ENCODE peak calls at places on chromosomes 4 and X, in seven cellular contexts. One of them, this sample, is unnamed.

GRCh38 chrX:125436855-125437254 is 117.2 kb downstream of the TEX13C start:
- DNase-seq in astrocyte of the cerebellum: no peak
- DNase-seq in activated CD4-positive, alpha-beta memory T cell treated with anti-CD3 and anti-CD28 coated beads, Interleukin-2, amount 10 ng/mL, durations not matched to agents 7 days and 5 days: no peak
- DNase-seq in kidney glomerular epithelial cell: no peak
- DNase-seq in T-helper 1 cell: no peak
- DNase-seq in dorsolateral prefrontal cortex: no peak
- DNase-seq in fibroblast of lung: no peak
- DNase-seq in this sample: no peak

GRCh38 chr4:161799687-161800086 is 364.1 kb downstream of the FSTL5 start:
- DNase-seq in astrocyte of the cerebellum: no peak
- DNase-seq in activated CD4-positive, alpha-beta memory T cell treated with anti-CD3 and anti-CD28 coated beads, Interleukin-2, amount 10 ng/mL, durations not matched to agents 7 days and 5 days: no peak
- DNase-seq in kidney glomerular epithelial cell: no peak
- DNase-seq in T-helper 1 cell: no peak
- DNase-seq in dorsolateral prefrontal cortex: no peak
- DNase-seq in fibroblast of lung: peak
- DNase-seq in this sample: no peak

GRCh38 chr4:139015269-139015947 is at the start of gene NOCT:
- DNase-seq in astrocyte of the cerebellum: peak
- DNase-seq in activated CD4-positive, alpha-beta memory T cell treated with anti-CD3 and anti-CD28 coated beads, Interleukin-2, amount 10 ng/mL, durations not matched to agents 7 days and 5 days: peak
- DNase-seq in kidney glomerular epithelial cell: peak
- DNase-seq in T-helper 1 cell: peak
- DNase-seq in dorsolateral prefrontal cortex: peak
- DNase-seq in fibroblast of lung: peak
- DNase-seq in this sample: peak

GRCh38 chr4:94813221-94813620 is 55.5 kb downstream of the BMPR1B start:
- DNase-seq in astrocyte of the cerebellum: no peak
- DNase-seq in activated CD4-positive, alpha-beta memory T cell treated with anti-CD3 and anti-CD28 coated beads, Interleukin-2, amount 10 ng/mL, durations not matched to agents 7 days and 5 days: no peak
- DNase-seq in kidney glomerular epithelial cell: no peak
- DNase-seq in T-helper 1 cell: no peak
- DNase-seq in dorsolateral prefrontal cortex: no peak
- DNase-seq in fibroblast of lung: no peak
- DNase-seq in this sample: no peak

GRCh38 chrX:133681416-133681815 is 266.1 kb upstream of the GPC4 start:
- DNase-seq in astrocyte of the cerebellum: no peak
- DNase-seq in activated CD4-positive, alpha-beta memory T cell treated with anti-CD3 and anti-CD28 coated beads, Interleukin-2, amount 10 ng/mL, durations not matched to agents 7 days and 5 days: no peak
- DNase-seq in kidney glomerular epithelial cell: no peak
- DNase-seq in T-helper 1 cell: no peak
- DNase-seq in dorsolateral prefrontal cortex: no peak
- DNase-seq in fibroblast of lung: no peak
- DNase-seq in this sample: no peak

GRCh38 chr4:122701061-122701460 is 31.4 kb upstream of the BBS12 start:
- DNase-seq in astrocyte of the cerebellum: no peak
- DNase-seq in activated CD4-positive, alpha-beta memory T cell treated with anti-CD3 and anti-CD28 coated beads, Interleukin-2, amount 10 ng/mL, durations not matched to agents 7 days and 5 days: no peak
- DNase-seq in kidney glomerular epithelial cell: no peak
- DNase-seq in T-helper 1 cell: no peak
- DNase-seq in dorsolateral prefrontal cortex: no peak
- DNase-seq in fibroblast of lung: no peak
- DNase-seq in this sample: no peak

GRCh38 chrX:153299855-153300254 is 21.7 kb downstream of the PNMA6F start:
- DNase-seq in astrocyte of the cerebellum: no peak
- DNase-seq in activated CD4-positive, alpha-beta memory T cell treated with anti-CD3 and anti-CD28 coated beads, Interleukin-2, amount 10 ng/mL, durations not matched to agents 7 days and 5 days: no peak
- DNase-seq in kidney glomerular epithelial cell: no peak
- DNase-seq in T-helper 1 cell: no peak
- DNase-seq in dorsolateral prefrontal cortex: no peak
- DNase-seq in fibroblast of lung: no peak
- DNase-seq in this sample: no peak

GRCh38 chr4:165207016-165207430 is 338 bp upstream of the KLHL2 start:
- DNase-seq in astrocyte of the cerebellum: no peak
- DNase-seq in activated CD4-positive, alpha-beta memory T cell treated with anti-CD3 and anti-CD28 coated beads, Interleukin-2, amount 10 ng/mL, durations not matched to agents 7 days and 5 days: no peak
- DNase-seq in kidney glomerular epithelial cell: no peak
- DNase-seq in T-helper 1 cell: no peak
- DNase-seq in dorsolateral prefrontal cortex: peak
- DNase-seq in fibroblast of lung: peak
- DNase-seq in this sample: no peak

GRCh38 chrX:39133971-39134370 is 332.7 kb downstream of the MID1IP1 start:
- DNase-seq in astrocyte of the cerebellum: no peak
- DNase-seq in activated CD4-positive, alpha-beta memory T cell treated with anti-CD3 and anti-CD28 coated beads, Interleukin-2, amount 10 ng/mL, durations not matched to agents 7 days and 5 days: no peak
- DNase-seq in kidney glomerular epithelial cell: no peak
- DNase-seq in T-helper 1 cell: no peak
- DNase-seq in dorsolateral prefrontal cortex: no peak
- DNase-seq in fibroblast of lung: no peak
- DNase-seq in this sample: no peak

GRCh38 chr4:1491630-1492457 is 85.6 kb upstream of the NKX1-1 start:
- DNase-seq in astrocyte of the cerebellum: no peak
- DNase-seq in activated CD4-positive, alpha-beta memory T cell treated with anti-CD3 and anti-CD28 coated beads, Interleukin-2, amount 10 ng/mL, durations not matched to agents 7 days and 5 days: no peak
- DNase-seq in kidney glomerular epithelial cell: no peak
- DNase-seq in T-helper 1 cell: no peak
- DNase-seq in dorsolateral prefrontal cortex: no peak
- DNase-seq in fibroblast of lung: no peak
- DNase-seq in this sample: no peak

GRCh38 chr4:8830056-8830455 is 41.6 kb downstream of the HMX1 start:
- DNase-seq in astrocyte of the cerebellum: no peak
- DNase-seq in activated CD4-positive, alpha-beta memory T cell treated with anti-CD3 and anti-CD28 coated beads, Interleukin-2, amount 10 ng/mL, durations not matched to agents 7 days and 5 days: no peak
- DNase-seq in kidney glomerular epithelial cell: no peak
- DNase-seq in T-helper 1 cell: no peak
- DNase-seq in dorsolateral prefrontal cortex: no peak
- DNase-seq in fibroblast of lung: no peak
- DNase-seq in this sample: no peak

GRCh38 chr4:139921551-139922184 is 232.3 kb downstream of the MAML3 start:
- DNase-seq in astrocyte of the cerebellum: no peak
- DNase-seq in activated CD4-positive, alpha-beta memory T cell treated with anti-CD3 and anti-CD28 coated beads, Interleukin-2, amount 10 ng/mL, durations not matched to agents 7 days and 5 days: no peak
- DNase-seq in kidney glomerular epithelial cell: no peak
- DNase-seq in T-helper 1 cell: no peak
- DNase-seq in dorsolateral prefrontal cortex: peak
- DNase-seq in fibroblast of lung: no peak
- DNase-seq in this sample: peak

GRCh38 chr4:13527983-13528822 is 16.1 kb downstream of the NKX3-2 start:
- DNase-seq in astrocyte of the cerebellum: no peak
- DNase-seq in activated CD4-positive, alpha-beta memory T cell treated with anti-CD3 and anti-CD28 coated beads, Interleukin-2, amount 10 ng/mL, durations not matched to agents 7 days and 5 days: no peak
- DNase-seq in kidney glomerular epithelial cell: no peak
- DNase-seq in T-helper 1 cell: no peak
- DNase-seq in dorsolateral prefrontal cortex: no peak
- DNase-seq in fibroblast of lung: no peak
- DNase-seq in this sample: no peak

GRCh38 chr4:15498356-15498755 is 28.7 kb downstream of the CC2D2A start:
- DNase-seq in astrocyte of the cerebellum: no peak
- DNase-seq in activated CD4-positive, alpha-beta memory T cell treated with anti-CD3 and anti-CD28 coated beads, Interleukin-2, amount 10 ng/mL, durations not matched to agents 7 days and 5 days: no peak
- DNase-seq in kidney glomerular epithelial cell: no peak
- DNase-seq in T-helper 1 cell: no peak
- DNase-seq in dorsolateral prefrontal cortex: no peak
- DNase-seq in fibroblast of lung: no peak
- DNase-seq in this sample: no peak

GRCh38 chr4:36841583-36842326 is 402.8 kb upstream of the NWD2 start:
- DNase-seq in astrocyte of the cerebellum: no peak
- DNase-seq in activated CD4-positive, alpha-beta memory T cell treated with anti-CD3 and anti-CD28 coated beads, Interleukin-2, amount 10 ng/mL, durations not matched to agents 7 days and 5 days: no peak
- DNase-seq in kidney glomerular epithelial cell: peak
- DNase-seq in T-helper 1 cell: no peak
- DNase-seq in dorsolateral prefrontal cortex: no peak
- DNase-seq in fibroblast of lung: peak
- DNase-seq in this sample: no peak

GRCh38 chr4:155079866-155080265 is 128.6 kb upstream of the NPY2R start:
- DNase-seq in astrocyte of the cerebellum: peak
- DNase-seq in activated CD4-positive, alpha-beta memory T cell treated with anti-CD3 and anti-CD28 coated beads, Interleukin-2, amount 10 ng/mL, durations not matched to agents 7 days and 5 days: no peak
- DNase-seq in kidney glomerular epithelial cell: no peak
- DNase-seq in T-helper 1 cell: no peak
- DNase-seq in dorsolateral prefrontal cortex: no peak
- DNase-seq in fibroblast of lung: peak
- DNase-seq in this sample: no peak

GRCh38 chr4:6641164-6641970 is 882 bp downstream of the MRFAP1 start:
- DNase-seq in astrocyte of the cerebellum: peak
- DNase-seq in activated CD4-positive, alpha-beta memory T cell treated with anti-CD3 and anti-CD28 coated beads, Interleukin-2, amount 10 ng/mL, durations not matched to agents 7 days and 5 days: peak
- DNase-seq in kidney glomerular epithelial cell: peak
- DNase-seq in T-helper 1 cell: peak
- DNase-seq in dorsolateral prefrontal cortex: peak
- DNase-seq in fibroblast of lung: peak
- DNase-seq in this sample: peak

GRCh38 chr4:89492476-89493110 is 185.0 kb upstream of the GPRIN3 start:
- DNase-seq in astrocyte of the cerebellum: peak
- DNase-seq in activated CD4-positive, alpha-beta memory T cell treated with anti-CD3 and anti-CD28 coated beads, Interleukin-2, amount 10 ng/mL, durations not matched to agents 7 days and 5 days: no peak
- DNase-seq in kidney glomerular epithelial cell: no peak
- DNase-seq in T-helper 1 cell: no peak
- DNase-seq in dorsolateral prefrontal cortex: no peak
- DNase-seq in fibroblast of lung: peak
- DNase-seq in this sample: no peak

GRCh38 chr4:123835852-123836251 is 439.3 kb downstream of the SPRY1 start:
- DNase-seq in astrocyte of the cerebellum: no peak
- DNase-seq in activated CD4-positive, alpha-beta memory T cell treated with anti-CD3 and anti-CD28 coated beads, Interleukin-2, amount 10 ng/mL, durations not matched to agents 7 days and 5 days: no peak
- DNase-seq in kidney glomerular epithelial cell: no peak
- DNase-seq in T-helper 1 cell: no peak
- DNase-seq in dorsolateral prefrontal cortex: no peak
- DNase-seq in fibroblast of lung: no peak
- DNase-seq in this sample: no peak

GRCh38 chrX:85107407-85107806 is 103.7 kb downstream of the APOOL start:
- DNase-seq in astrocyte of the cerebellum: no peak
- DNase-seq in activated CD4-positive, alpha-beta memory T cell treated with anti-CD3 and anti-CD28 coated beads, Interleukin-2, amount 10 ng/mL, durations not matched to agents 7 days and 5 days: no peak
- DNase-seq in kidney glomerular epithelial cell: no peak
- DNase-seq in T-helper 1 cell: no peak
- DNase-seq in dorsolateral prefrontal cortex: no peak
- DNase-seq in fibroblast of lung: no peak
- DNase-seq in this sample: no peak

GRCh38 chr4:155889036-155889793 is 14.3 kb upstream of the TDO2 start:
- DNase-seq in astrocyte of the cerebellum: peak
- DNase-seq in activated CD4-positive, alpha-beta memory T cell treated with anti-CD3 and anti-CD28 coated beads, Interleukin-2, amount 10 ng/mL, durations not matched to agents 7 days and 5 days: no peak
- DNase-seq in kidney glomerular epithelial cell: peak
- DNase-seq in T-helper 1 cell: no peak
- DNase-seq in dorsolateral prefrontal cortex: no peak
- DNase-seq in fibroblast of lung: peak
- DNase-seq in this sample: no peak

GRCh38 chr4:57109530-57109846 is 697 bp downstream of the IGFBP7 start:
- DNase-seq in astrocyte of the cerebellum: no peak
- DNase-seq in activated CD4-positive, alpha-beta memory T cell treated with anti-CD3 and anti-CD28 coated beads, Interleukin-2, amount 10 ng/mL, durations not matched to agents 7 days and 5 days: no peak
- DNase-seq in kidney glomerular epithelial cell: no peak
- DNase-seq in T-helper 1 cell: no peak
- DNase-seq in dorsolateral prefrontal cortex: no peak
- DNase-seq in fibroblast of lung: no peak
- DNase-seq in this sample: no peak

GRCh38 chr4:173242466-173243250 is 74.0 kb downstream of the GALNT7 start:
- DNase-seq in astrocyte of the cerebellum: no peak
- DNase-seq in activated CD4-positive, alpha-beta memory T cell treated with anti-CD3 and anti-CD28 coated beads, Interleukin-2, amount 10 ng/mL, durations not matched to agents 7 days and 5 days: no peak
- DNase-seq in kidney glomerular epithelial cell: peak
- DNase-seq in T-helper 1 cell: no peak
- DNase-seq in dorsolateral prefrontal cortex: no peak
- DNase-seq in fibroblast of lung: no peak
- DNase-seq in this sample: no peak

GRCh38 chrX:53281321-53281822 is at the start of gene IQSEC2:
- DNase-seq in astrocyte of the cerebellum: peak
- DNase-seq in activated CD4-positive, alpha-beta memory T cell treated with anti-CD3 and anti-CD28 coated beads, Interleukin-2, amount 10 ng/mL, durations not matched to agents 7 days and 5 days: no peak
- DNase-seq in kidney glomerular epithelial cell: peak
- DNase-seq in T-helper 1 cell: no peak
- DNase-seq in dorsolateral prefrontal cortex: no peak
- DNase-seq in fibroblast of lung: peak
- DNase-seq in this sample: peak

GRCh38 chr4:110091426-110091825 is 107.0 kb downstream of the ELOVL6 start:
- DNase-seq in astrocyte of the cerebellum: peak
- DNase-seq in activated CD4-positive, alpha-beta memory T cell treated with anti-CD3 and anti-CD28 coated beads, Interleukin-2, amount 10 ng/mL, durations not matched to agents 7 days and 5 days: no peak
- DNase-seq in kidney glomerular epithelial cell: peak
- DNase-seq in T-helper 1 cell: no peak
- DNase-seq in dorsolateral prefrontal cortex: no peak
- DNase-seq in fibroblast of lung: peak
- DNase-seq in this sample: no peak

GRCh38 chrX:44997888-44998287 is 124.9 kb downstream of the KDM6A start:
- DNase-seq in astrocyte of the cerebellum: no peak
- DNase-seq in activated CD4-positive, alpha-beta memory T cell treated with anti-CD3 and anti-CD28 coated beads, Interleukin-2, amount 10 ng/mL, durations not matched to agents 7 days and 5 days: no peak
- DNase-seq in kidney glomerular epithelial cell: no peak
- DNase-seq in T-helper 1 cell: no peak
- DNase-seq in dorsolateral prefrontal cortex: no peak
- DNase-seq in fibroblast of lung: no peak
- DNase-seq in this sample: no peak

GRCh38 chrX:47936224-47936939 is 67.4 kb downstream of the ZNF182 start:
- DNase-seq in astrocyte of the cerebellum: no peak
- DNase-seq in activated CD4-positive, alpha-beta memory T cell treated with anti-CD3 and anti-CD28 coated beads, Interleukin-2, amount 10 ng/mL, durations not matched to agents 7 days and 5 days: no peak
- DNase-seq in kidney glomerular epithelial cell: no peak
- DNase-seq in T-helper 1 cell: no peak
- DNase-seq in dorsolateral prefrontal cortex: no peak
- DNase-seq in fibroblast of lung: peak
- DNase-seq in this sample: no peak

GRCh38 chrX:5236096-5236495 is 992.6 kb downstream of the NLGN4X start:
- DNase-seq in astrocyte of the cerebellum: no peak
- DNase-seq in activated CD4-positive, alpha-beta memory T cell treated with anti-CD3 and anti-CD28 coated beads, Interleukin-2, amount 10 ng/mL, durations not matched to agents 7 days and 5 days: no peak
- DNase-seq in kidney glomerular epithelial cell: no peak
- DNase-seq in T-helper 1 cell: no peak
- DNase-seq in dorsolateral prefrontal cortex: no peak
- DNase-seq in fibroblast of lung: no peak
- DNase-seq in this sample: no peak

GRCh38 chrX:18701621-18702361 is 5.7 kb upstream of the PPEF1 start:
- DNase-seq in astrocyte of the cerebellum: peak
- DNase-seq in activated CD4-positive, alpha-beta memory T cell treated with anti-CD3 and anti-CD28 coated beads, Interleukin-2, amount 10 ng/mL, durations not matched to agents 7 days and 5 days: no peak
- DNase-seq in kidney glomerular epithelial cell: no peak
- DNase-seq in T-helper 1 cell: no peak
- DNase-seq in dorsolateral prefrontal cortex: no peak
- DNase-seq in fibroblast of lung: peak
- DNase-seq in this sample: no peak

GRCh38 chr4:185721190-185721948 is 90.6 kb downstream of the SORBS2 start:
- DNase-seq in astrocyte of the cerebellum: no peak
- DNase-seq in activated CD4-positive, alpha-beta memory T cell treated with anti-CD3 and anti-CD28 coated beads, Interleukin-2, amount 10 ng/mL, durations not matched to agents 7 days and 5 days: no peak
- DNase-seq in kidney glomerular epithelial cell: no peak
- DNase-seq in T-helper 1 cell: no peak
- DNase-seq in dorsolateral prefrontal cortex: no peak
- DNase-seq in fibroblast of lung: no peak
- DNase-seq in this sample: no peak

GRCh38 chrX:1598021-1598875 is 6.8 kb downstream of the AKAP17A start:
- DNase-seq in astrocyte of the cerebellum: no peak
- DNase-seq in activated CD4-positive, alpha-beta memory T cell treated with anti-CD3 and anti-CD28 coated beads, Interleukin-2, amount 10 ng/mL, durations not matched to agents 7 days and 5 days: no peak
- DNase-seq in kidney glomerular epithelial cell: no peak
- DNase-seq in T-helper 1 cell: no peak
- DNase-seq in dorsolateral prefrontal cortex: no peak
- DNase-seq in fibroblast of lung: no peak
- DNase-seq in this sample: no peak

GRCh38 chr4:75630932-75631320 is 598 bp upstream of the CDKL2 start:
- DNase-seq in astrocyte of the cerebellum: no peak
- DNase-seq in activated CD4-positive, alpha-beta memory T cell treated with anti-CD3 and anti-CD28 coated beads, Interleukin-2, amount 10 ng/mL, durations not matched to agents 7 days and 5 days: no peak
- DNase-seq in kidney glomerular epithelial cell: no peak
- DNase-seq in T-helper 1 cell: no peak
- DNase-seq in dorsolateral prefrontal cortex: no peak
- DNase-seq in fibroblast of lung: no peak
- DNase-seq in this sample: no peak